ENCODE peak calls at places on chromosomes 11 and 22, in four cellular contexts. Q, V, W and H are unnamed samples. For H3K4me1, the result is how much of the 10 kb centered on the place peaks cover.

GRCh38 chr22:23179381-23180294 is 671 bp upstream of the BCR start:
- DNase-seq in W (peak), V (peak), Q (peak), H (peak)

GRCh38 chr11:9577551-9577950 is 4.1 kb downstream of the WEE1 start:
- DNase-seq in W (no peak), V (no peak), Q (no peak), H (no peak)

GRCh38 chr11:97871816-97872215 is 1148.9 kb upstream of the CNTN5 start:
- DNase-seq in W (no peak), V (no peak), Q (no peak), H (no peak)

GRCh38 chr11:47786373-47786772 is 19.2 kb upstream of the FNBP4 start:
- DNase-seq in Q (no peak), V (no peak), W (peak), H (no peak)

GRCh38 chr11:102669664-102670063 is 35.9 kb downstream of the MMP27 start:
- DNase-seq in V (no peak), W (no peak), Q (no peak), H (no peak)

GRCh38 chr11:120710354-120711187 is 199.0 kb downstream of the GRIK4 start:
- DNase-seq in Q (peak), V (peak), W (peak), H (peak)

GRCh38 chr11:86129775-86130540 is 61.1 kb upstream of the PICALM start:
- DNase-seq in W (no peak), V (no peak), Q (no peak), H (no peak)

GRCh38 chr22:36397081-36397766 is 9.5 kb upstream of the MYH9 start:
- DNase-seq in Q (no peak), V (no peak), W (no peak), H (no peak)

GRCh38 chr11:2559527-2560311 is 114.9 kb downstream of the KCNQ1 start:
- DNase-seq in Q (peak), V (no peak), W (peak), H (peak)

GRCh38 chr11:85685820-85686459 is at the start of gene CCDC89:
- DNase-seq in V (no peak), Q (peak), W (peak), H (peak)

GRCh38 chr11:842370-843002 is at the start of the genes POLR2L and TSPAN4:
- DNase-seq in W (peak), V (peak), Q (peak), H (peak)

GRCh38 chr11:93236741-93237675 is 39.2 kb upstream of the SLC36A4 start:
- DNase-seq in Q (no peak), V (peak), W (peak), H (no peak)

GRCh38 chr11:84580338-84580737 is 1046.8 kb downstream of the DLG2 start:
- DNase-seq in W (no peak), Q (no peak), V (no peak), H (no peak)

GRCh38 chr11:355581-356458 is 13.5 kb upstream of the B4GALNT4 start:
- DNase-seq in W (peak), V (peak), Q (peak), H (peak)

GRCh38 chr11:131815631-131816030 is 445.2 kb downstream of the NTM start:
- DNase-seq in V (no peak), Q (no peak), W (no peak), H (no peak)

GRCh38 chr11:59556883-59557205 is 45.5 kb downstream of the OR4D9 start:
- DNase-seq in W (no peak), Q (no peak), V (no peak), H (no peak)

GRCh38 chr11:57787920-57788716 is 26.5 kb downstream of the CTNND1 start:
- DNase-seq in Q (no peak), V (no peak), W (no peak), H (no peak)

GRCh38 chr11:87454246-87454645 is 416.5 kb downstream of the TMEM135 start:
- DNase-seq in W (no peak), Q (no peak), V (peak), H (no peak)

GRCh38 chr22:22818861-22819855 is 68.5 kb upstream of the IGLL5 start:
- DNase-seq in Q (no peak), V (no peak), W (no peak), H (peak)

GRCh38 chr11:129252621-129253020 is 60.5 kb upstream of the ARHGAP32 start:
- DNase-seq in Q (no peak), W (no peak), V (no peak), H (no peak)

GRCh38 chr11:124758355-124759267 is 3.5 kb downstream of the ESAM start:
- DNase-seq in V (peak), W (peak), Q (peak), H (peak)

GRCh38 chr11:61959678-61960077 is 7.8 kb downstream of the FTH1 start:
- DNase-seq in W (peak), Q (no peak), V (peak), H (peak)

GRCh38 chr11:57936050-57936418 is 87.6 kb upstream of the OR9Q1 start:
- DNase-seq in V (no peak), W (no peak), Q (no peak), H (no peak)

GRCh38 chr11:97345031-97345430 is 955.2 kb downstream of the JRKL start:
- DNase-seq in Q (no peak), V (no peak), W (no peak), H (no peak)

GRCh38 chr22:50686794-50687193 is 14.2 kb downstream of the SHANK3 start:
- DNase-seq in Q (no peak), W (no peak), V (no peak), H (no peak)

GRCh38 chr11:71406681-71407080 is 41.5 kb downstream of the DHCR7 start:
- DNase-seq in Q (no peak), W (no peak), V (no peak), H (no peak)

GRCh38 chr22:27809700-27810365 is 8.3 kb upstream of the MN1 start:
- DNase-seq in W (no peak), V (no peak), Q (no peak), H (no peak)

GRCh38 chr11:34149786-34150185 is 44.4 kb downstream of the NAT10 start:
- DNase-seq in V (no peak), W (no peak), Q (no peak), H (no peak)
- H3K4me1 ChIP-seq in V (under half), W (under half), Q (under half), H (under half)

DNA sequence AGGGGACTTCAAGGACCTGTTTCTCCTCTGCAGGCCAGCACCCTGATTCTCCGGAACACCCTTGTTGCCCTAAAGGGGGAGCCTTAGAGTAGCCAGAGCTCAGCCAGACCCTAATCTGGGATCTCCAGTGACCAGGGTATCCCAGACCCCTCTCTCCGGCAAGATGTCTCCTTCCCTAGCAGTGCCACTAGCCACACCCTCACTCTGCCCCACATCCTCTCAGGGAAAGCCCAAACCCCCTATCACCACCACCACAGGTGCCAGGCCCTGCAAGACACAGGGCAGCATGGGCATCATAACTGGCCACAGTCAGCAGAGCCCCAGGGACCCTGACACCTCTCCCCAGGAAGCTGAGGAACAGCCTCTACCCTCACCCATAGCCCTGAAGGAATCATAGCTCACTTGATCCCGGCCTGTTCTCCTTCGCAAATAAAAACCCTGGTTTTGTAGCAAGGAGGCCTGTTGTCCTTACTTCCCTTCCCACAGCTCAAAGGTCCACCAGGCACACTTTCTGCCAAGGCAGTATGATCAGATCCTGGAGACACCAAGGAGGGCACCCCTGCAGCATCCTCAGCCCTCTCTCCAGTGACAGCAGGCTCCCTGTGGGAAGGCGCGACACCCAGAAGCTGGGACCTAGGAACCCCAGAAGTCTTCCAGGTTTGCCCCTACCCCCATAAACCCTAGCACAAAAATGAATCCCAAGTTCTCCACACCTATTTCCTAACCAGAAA is 4.6 kb downstream of the CFL1 start:
- DNase-seq in V (no peak), Q (peak), W (no peak), H (no peak)
- TF ChIP-seq CTCF in V (no peak), Q (no peak), W (no peak), H (no peak)

DNA sequence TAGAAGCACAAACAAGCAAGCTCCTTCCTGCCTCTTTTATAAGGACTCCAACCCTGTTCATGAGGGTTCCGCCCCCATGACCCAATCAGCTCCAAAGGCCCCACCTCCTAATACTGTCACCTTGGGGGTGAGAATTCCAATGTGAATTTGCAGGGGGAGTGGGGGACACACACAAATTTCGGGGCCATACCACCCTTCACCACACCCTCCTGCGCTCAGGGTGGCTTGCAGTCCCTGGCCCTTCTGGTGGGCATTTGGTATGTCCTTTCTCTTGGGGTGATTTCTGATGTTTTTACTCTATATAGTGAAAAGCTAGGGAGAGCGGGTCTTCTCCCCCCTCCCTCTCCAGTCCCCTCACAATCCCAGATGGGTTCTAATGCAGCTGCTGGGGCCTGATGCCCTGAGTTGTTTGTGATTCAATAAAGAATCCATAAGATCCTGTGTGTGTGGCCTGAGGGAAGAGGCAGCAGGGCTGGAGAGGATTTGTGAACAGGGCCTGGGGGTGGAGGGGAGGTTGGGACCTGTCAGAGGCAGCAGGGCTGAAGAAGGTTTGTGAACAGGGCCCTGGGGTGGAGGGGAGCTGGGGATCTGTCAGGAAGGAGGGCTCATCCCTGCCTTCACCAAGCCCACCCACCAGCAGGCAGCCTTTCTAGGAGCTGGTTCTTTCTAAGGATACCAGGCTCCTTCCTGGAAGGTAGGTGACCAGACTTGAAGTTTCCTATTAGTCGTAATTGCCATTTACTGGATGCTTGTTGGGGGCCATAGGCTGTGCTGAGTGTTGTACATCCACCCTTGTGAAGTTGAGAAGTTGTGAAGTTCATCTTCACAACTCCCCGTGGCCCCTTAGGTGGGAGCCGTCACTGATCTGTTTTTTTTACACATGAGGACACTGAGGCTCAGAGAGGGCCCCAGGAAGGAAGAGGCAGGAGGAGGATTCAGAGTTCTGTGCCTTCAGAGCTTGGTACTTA is 7.9 kb downstream of the SLC35C1 start:
- DNase-seq in V (no peak), W (no peak), Q (peak), H (no peak)
- TF ChIP-seq POLR2A in V (no peak), W (no peak), Q (no peak), H (no peak)

DNA sequence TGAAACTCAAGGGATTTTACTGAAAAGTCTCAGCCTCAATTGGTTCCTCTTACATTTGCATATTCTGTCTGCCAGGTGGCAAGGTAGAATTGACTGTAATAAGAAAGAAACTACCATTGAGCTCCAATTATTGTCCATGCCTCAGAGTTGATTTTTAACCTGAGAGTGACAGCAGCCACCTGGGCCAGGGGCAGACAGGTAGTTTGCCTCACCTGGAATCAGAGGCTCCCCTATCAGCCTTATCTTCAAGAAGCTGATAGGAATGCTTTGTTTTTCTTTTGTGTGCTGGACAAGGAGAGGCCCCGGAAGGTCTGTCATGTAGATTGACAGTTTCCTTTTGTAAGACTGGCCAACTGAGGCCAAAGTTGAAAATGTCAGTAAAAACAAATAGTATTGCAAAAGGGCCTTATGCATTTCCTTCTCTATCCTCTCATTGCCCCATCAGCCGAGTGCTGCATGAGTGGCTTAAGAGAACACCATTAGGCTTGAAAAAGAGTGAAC is 34.1 kb downstream of the CD44 start:
- DNase-seq in V (peak), Q (no peak), W (no peak), H (no peak)
- H3K4me1 ChIP-seq in V (half or more), Q (half or more), W (under half), H (under half)

GRCh38 chr11:65965986-65966762 is 4.6 kb downstream of the SART1 start:
- DNase-seq in W (no peak), Q (no peak), V (no peak), H (no peak)

GRCh38 chr11:65972116-65972515 is 10.6 kb downstream of the SART1 start:
- DNase-seq in Q (no peak), W (no peak), V (no peak), H (no peak)

GRCh38 chr11:65967329-65967934 is 5.9 kb downstream of the SART1 start:
- DNase-seq in V (no peak), Q (no peak), W (no peak), H (no peak)

GRCh38 chr11:65964906-65965305 is 3.4 kb downstream of the SART1 start:
- DNase-seq in Q (no peak), V (no peak), W (no peak), H (no peak)

DNA sequence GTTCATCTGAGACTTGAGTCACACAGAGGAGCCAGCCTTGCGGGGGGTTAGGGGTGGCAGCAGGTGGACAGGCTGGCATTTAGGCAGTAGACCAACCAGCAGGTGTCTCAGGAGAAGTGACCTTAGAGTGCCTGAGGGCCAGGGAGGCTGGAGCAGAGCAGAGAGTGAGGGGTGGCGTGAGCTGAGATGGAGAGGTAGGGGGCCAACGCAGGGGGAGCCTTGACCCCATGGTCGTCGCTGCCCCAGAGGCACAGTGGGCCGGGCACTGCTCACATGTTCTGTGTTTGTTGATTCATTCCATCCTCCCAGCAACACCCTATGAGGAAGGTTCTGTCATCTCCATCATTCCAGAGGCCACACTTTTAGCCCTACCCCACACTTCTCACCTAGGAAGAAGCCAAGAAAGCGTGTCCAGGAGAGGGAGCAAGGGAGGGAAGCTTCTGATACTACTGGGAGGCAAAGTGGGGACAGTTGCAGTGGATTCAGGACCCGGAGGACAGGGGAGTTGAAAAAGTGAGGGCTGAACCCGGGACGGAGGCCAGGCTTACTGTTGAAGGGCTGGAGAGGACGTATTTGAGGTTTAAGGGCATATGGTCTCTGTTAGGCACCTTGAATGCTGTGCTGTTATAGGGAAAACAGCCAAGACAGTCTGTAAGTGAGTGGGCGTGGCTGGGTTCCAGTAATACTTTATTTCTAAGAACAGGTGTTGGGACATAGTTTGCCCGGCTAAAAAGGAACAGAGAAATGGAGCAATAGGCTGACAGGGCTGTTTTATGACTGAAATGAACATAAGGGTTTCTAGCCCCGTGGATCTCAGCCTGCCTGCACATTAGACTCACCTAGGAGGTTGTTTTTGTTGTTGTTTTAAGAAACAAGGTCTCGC is 7.3 kb downstream of the SART1 start:
- DNase-seq in V (no peak), Q (no peak), W (no peak), H (no peak)
- TF ChIP-seq CTCF in V (no peak), Q (no peak), W (no peak), H (no peak)

GRCh38 chr22:30305906-30306628 is 16.8 kb upstream of the CASTOR1 start:
- DNase-seq in Q (no peak), V (no peak), W (no peak), H (no peak)
- TF ChIP-seq POLR2A in Q (no peak), V (no peak), W (no peak), H (no peak)

GRCh38 chr11:12684354-12684753 is 10.1 kb downstream of the TEAD1 start:
- DNase-seq in Q (no peak), V (no peak), W (no peak), H (no peak)
- H3K4me1 ChIP-seq in Q (half or more), V (half or more), W (under half), H (under half)

GRCh38 chr11:119338318-119338890 is 2.3 kb downstream of the C1QTNF5 start:
- DNase-seq in V (peak), Q (peak), W (peak), H (peak)
- TF ChIP-seq CTCF in V (peak), Q (peak), W (peak), H (peak)

GRCh38 chr22:42993651-42994275 is 21.2 kb downstream of the PACSIN2 start:
- DNase-seq in V (no peak), W (peak), Q (peak), H (no peak)

GRCh38 chr22:42992886-42993479 is 22.0 kb downstream of the PACSIN2 start:
- DNase-seq in V (no peak), Q (peak), W (no peak), H (no peak)

GRCh38 chr22:42996646-42997365 is 18.1 kb downstream of the PACSIN2 start:
- DNase-seq in W (peak), V (peak), Q (peak), H (no peak)

GRCh38 chr22:42994276-42994916 is 20.6 kb downstream of the PACSIN2 start:
- DNase-seq in Q (peak), W (peak), V (no peak), H (no peak)

DNA sequence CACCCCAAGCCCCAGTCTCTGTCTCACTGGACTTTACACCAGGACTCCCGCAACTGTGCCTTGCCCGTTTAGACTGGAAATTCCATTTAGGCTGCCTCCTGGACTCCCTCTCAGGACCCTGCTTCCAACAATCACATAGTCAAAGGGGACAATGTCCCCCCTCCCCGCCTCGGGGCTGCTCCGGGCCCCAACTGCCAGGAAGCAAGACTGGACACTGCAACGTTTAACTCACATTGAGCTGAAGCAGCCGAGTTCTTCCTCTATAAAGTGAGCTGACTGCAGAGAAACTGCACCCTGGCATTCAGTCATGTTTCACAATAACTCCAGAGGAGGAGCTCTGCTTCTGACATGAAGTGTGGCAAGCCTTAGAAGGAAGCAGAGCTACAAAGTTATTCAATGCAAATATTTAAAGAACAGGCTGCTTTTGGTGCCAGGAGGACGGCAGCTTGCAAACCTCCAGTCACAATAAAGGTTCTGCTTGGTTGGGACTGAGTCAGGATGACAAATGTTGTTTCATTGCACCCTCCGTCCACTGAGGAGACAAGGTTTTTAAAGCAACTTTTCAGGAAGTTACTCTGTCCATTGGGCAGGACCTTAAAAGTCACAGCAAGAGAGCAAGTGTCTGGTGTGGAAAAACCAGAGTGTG is 19.9 kb downstream of the PACSIN2 start:
- DNase-seq in V (peak), Q (peak), W (peak), H (no peak)
- TF ChIP-seq POLR2A in V (peak), Q (peak), W (peak), H (no peak)